ENCODE peak calls at places on chromosomes 11 and 22, in four cellular contexts. C is NCI-H187, Q is ACHN, I is MV-4-11. B is an unnamed sample.

GRCh38 chr11:108122166-108122628 is 830 bp downstream of the ACAT1 start:
- DNase-seq in C (no peak), Q (no peak), I (no peak), B (peak; percentile 24)

GRCh38 chr22:38204784-38205183 is 3.0 kb downstream of the MAFF start:
- DNase-seq in C (no peak), Q (no peak), I (peak; percentile 79), B (no peak)

GRCh38 chr11:118953265-118953664 is 2.8 kb upstream of the UPK2 start:
- DNase-seq in C (peak; percentile 63), Q (no peak), I (no peak), B (no peak)

GRCh38 chr11:72617080-72617744 is 57.0 kb downstream of the PDE2A start:
- DNase-seq in C (no peak), Q (no peak), I (peak; percentile 2), B (no peak)

GRCh38 chr22:16960884-16961249 is 47.2 kb downstream of the GAB4 start:
- DNase-seq in C (no peak), Q (no peak), I (no peak), B (no peak)

GRCh38 chr22:19691721-19692341 is 22.5 kb upstream of the SEPTIN5 start:
- DNase-seq in C (no peak), Q (peak; percentile 60), I (no peak), B (peak; percentile 90)

GRCh38 chr22:19597399-19597735 is 73.2 kb upstream of the CLDN5 start:
- DNase-seq in C (no peak), Q (no peak), I (no peak), B (no peak)

GRCh38 chr11:102241026-102241425 is 76.3 kb upstream of the BIRC3 start:
- DNase-seq in C (no peak), Q (no peak), I (no peak), B (no peak)

GRCh38 chr11:79150320-79150719 is 290.5 kb downstream of the TENM4 start:
- DNase-seq in C (no peak), Q (no peak), I (peak; percentile 95), B (no peak)

GRCh38 chr11:65316311-65316978 is 1.8 kb downstream of the CDC42EP2 start:
- DNase-seq in C (no peak), Q (no peak), I (peak; percentile 63), B (peak; percentile 39)

GRCh38 chr11:10916674-10917073 is 58.8 kb upstream of the ZBED5 start:
- DNase-seq in C (no peak), Q (no peak), I (peak; percentile 7), B (no peak)

GRCh38 chr11:1303196-1303821 is 6.1 kb downstream of the TOLLIP start:
- DNase-seq in C (no peak), Q (no peak), I (no peak), B (peak; percentile 81)

GRCh38 chr22:30783021-30783420 is 88.3 kb downstream of the OSBP2 start:
- DNase-seq in C (no peak), Q (no peak), I (no peak), B (no peak)

GRCh38 chr11:131609921-131610320 is 239.5 kb downstream of the NTM start:
- DNase-seq in C (no peak), Q (no peak), I (no peak), B (no peak)

GRCh38 chr11:66071326-66071870 is 1.3 kb downstream of the PACS1 start:
- DNase-seq in C (no peak), Q (no peak), I (no peak), B (peak; percentile 47)

GRCh38 chr22:49671331-49672012 is 156.2 kb downstream of the BRD1 start:
- DNase-seq in C (no peak), Q (no peak), I (no peak), B (no peak)

GRCh38 chr11:3781423-3781822 is 15.9 kb downstream of the NUP98 start:
- DNase-seq in C (no peak), Q (no peak), I (peak; percentile 75), B (no peak)

GRCh38 chr22:23068832-23069385 is 1.4 kb upstream of the GNAZ start:
- DNase-seq in C (no peak), Q (no peak), I (no peak), B (no peak)

GRCh38 chr11:88355887-88356286 is 18.4 kb upstream of the CTSC start:
- DNase-seq in C (no peak), Q (no peak), I (no peak), B (no peak)

GRCh38 chr11:133832096-133833081 is 12.9 kb downstream of the SPATA19 start:
- DNase-seq in C (no peak), Q (no peak), I (no peak), B (no peak)

GRCh38 chr11:14393889-14394288 is 34.9 kb upstream of the RRAS2 start:
- DNase-seq in C (no peak), Q (no peak), I (no peak), B (no peak)

GRCh38 chr11:131108780-131109179 is 192.5 kb upstream of the SNX19 start:
- DNase-seq in C (no peak), Q (no peak), I (no peak), B (no peak)

GRCh38 chr11:57567512-57568329 is at the start of gene UBE2L6:
- DNase-seq in C (peak; percentile 31), Q (peak; percentile 44), I (no peak), B (no peak)

GRCh38 chr22:29938285-29938693 is 55.3 kb downstream of the MTMR3 start:
- DNase-seq in C (no peak), Q (no peak), I (no peak), B (no peak)